ENCODE peak calls at places on chromosome 17, in eight cellular contexts. One of them, this sample, is unnamed.

GRCh38 chr17:78787444-78787843 is 5.4 kb upstream of the CYTH1 start:
- DNase-seq in ovary: no peak
- DNase-seq in activated CD8-positive, alpha-beta T cell treated with anti-CD3 and anti-CD28 coated beads for 36 hours: no peak
- DNase-seq in DMS 273 treated with DMSO at 0.1 percent for 48 hours: no peak
- DNase-seq in astrocyte of the hippocampus: no peak
- DNase-seq in HuH-7.5: no peak
- DNase-seq in stimulated activated CD4-positive, alpha-beta T cell treated with anti-CD3 and anti-CD28 coated beads, Interleukin-4, amount 100 ng/mL, for 4 hours: no peak
- DNase-seq in CD8-positive, alpha-beta memory T cell: no peak
- DNase-seq in this sample: no peak

GRCh38 chr17:9456265-9456664 is 119.4 kb downstream of the STX8 start:
- DNase-seq in ovary: no peak
- DNase-seq in activated CD8-positive, alpha-beta T cell treated with anti-CD3 and anti-CD28 coated beads for 36 hours: no peak
- DNase-seq in DMS 273 treated with DMSO at 0.1 percent for 48 hours: no peak
- DNase-seq in astrocyte of the hippocampus: no peak
- DNase-seq in HuH-7.5: peak; percentile 42
- DNase-seq in stimulated activated CD4-positive, alpha-beta T cell treated with anti-CD3 and anti-CD28 coated beads, Interleukin-4, amount 100 ng/mL, for 4 hours: no peak
- DNase-seq in CD8-positive, alpha-beta memory T cell: no peak
- DNase-seq in this sample: no peak

GRCh38 chr17:41844971-41845370 is 7.3 kb downstream of the KLHL10 start:
- DNase-seq in ovary: no peak
- DNase-seq in activated CD8-positive, alpha-beta T cell treated with anti-CD3 and anti-CD28 coated beads for 36 hours: no peak
- DNase-seq in DMS 273 treated with DMSO at 0.1 percent for 48 hours: no peak
- DNase-seq in astrocyte of the hippocampus: no peak
- DNase-seq in HuH-7.5: no peak
- DNase-seq in stimulated activated CD4-positive, alpha-beta T cell treated with anti-CD3 and anti-CD28 coated beads, Interleukin-4, amount 100 ng/mL, for 4 hours: no peak
- DNase-seq in CD8-positive, alpha-beta memory T cell: no peak
- DNase-seq in this sample: no peak

GRCh38 chr17:77875881-77876509 is 82.5 kb upstream of the TNRC6C start:
- DNase-seq in ovary: no peak
- DNase-seq in activated CD8-positive, alpha-beta T cell treated with anti-CD3 and anti-CD28 coated beads for 36 hours: peak; percentile 59
- DNase-seq in DMS 273 treated with DMSO at 0.1 percent for 48 hours: no peak
- DNase-seq in astrocyte of the hippocampus: no peak
- DNase-seq in HuH-7.5: no peak
- DNase-seq in stimulated activated CD4-positive, alpha-beta T cell treated with anti-CD3 and anti-CD28 coated beads, Interleukin-4, amount 100 ng/mL, for 4 hours: no peak
- DNase-seq in CD8-positive, alpha-beta memory T cell: no peak
- DNase-seq in this sample: no peak

GRCh38 chr17:45096141-45096540 is 35.0 kb downstream of the NMT1 start:
- DNase-seq in ovary: no peak
- DNase-seq in activated CD8-positive, alpha-beta T cell treated with anti-CD3 and anti-CD28 coated beads for 36 hours: peak; percentile 43
- DNase-seq in DMS 273 treated with DMSO at 0.1 percent for 48 hours: peak; percentile 11
- DNase-seq in astrocyte of the hippocampus: peak; percentile 64
- DNase-seq in HuH-7.5: no peak
- DNase-seq in stimulated activated CD4-positive, alpha-beta T cell treated with anti-CD3 and anti-CD28 coated beads, Interleukin-4, amount 100 ng/mL, for 4 hours: no peak
- DNase-seq in CD8-positive, alpha-beta memory T cell: no peak
- DNase-seq in this sample: no peak

GRCh38 chr17:17691468-17692263 is 10.4 kb downstream of the RAI1 start:
- DNase-seq in ovary: no peak
- DNase-seq in activated CD8-positive, alpha-beta T cell treated with anti-CD3 and anti-CD28 coated beads for 36 hours: peak; percentile 47
- DNase-seq in DMS 273 treated with DMSO at 0.1 percent for 48 hours: no peak
- DNase-seq in astrocyte of the hippocampus: no peak
- DNase-seq in HuH-7.5: no peak
- DNase-seq in stimulated activated CD4-positive, alpha-beta T cell treated with anti-CD3 and anti-CD28 coated beads, Interleukin-4, amount 100 ng/mL, for 4 hours: no peak
- DNase-seq in CD8-positive, alpha-beta memory T cell: no peak
- DNase-seq in this sample: no peak

GRCh38 chr17:39722965-39723848 is 7.1 kb downstream of the MIEN1 start:
- DNase-seq in ovary: no peak
- DNase-seq in activated CD8-positive, alpha-beta T cell treated with anti-CD3 and anti-CD28 coated beads for 36 hours: peak; percentile 26
- DNase-seq in DMS 273 treated with DMSO at 0.1 percent for 48 hours: no peak
- DNase-seq in astrocyte of the hippocampus: no peak
- DNase-seq in HuH-7.5: no peak
- DNase-seq in stimulated activated CD4-positive, alpha-beta T cell treated with anti-CD3 and anti-CD28 coated beads, Interleukin-4, amount 100 ng/mL, for 4 hours: no peak
- DNase-seq in CD8-positive, alpha-beta memory T cell: no peak
- DNase-seq in this sample: no peak

GRCh38 chr17:58046230-58047094 is 36.8 kb upstream of the DYNLL2 start:
- DNase-seq in ovary: no peak
- DNase-seq in activated CD8-positive, alpha-beta T cell treated with anti-CD3 and anti-CD28 coated beads for 36 hours: no peak
- DNase-seq in DMS 273 treated with DMSO at 0.1 percent for 48 hours: no peak
- DNase-seq in astrocyte of the hippocampus: peak; percentile 65
- DNase-seq in HuH-7.5: no peak
- DNase-seq in stimulated activated CD4-positive, alpha-beta T cell treated with anti-CD3 and anti-CD28 coated beads, Interleukin-4, amount 100 ng/mL, for 4 hours: no peak
- DNase-seq in CD8-positive, alpha-beta memory T cell: no peak
- DNase-seq in this sample: peak; percentile 10

GRCh38 chr17:29620271-29620670 is 2.4 kb downstream of the CORO6 start:
- DNase-seq in ovary: no peak
- DNase-seq in activated CD8-positive, alpha-beta T cell treated with anti-CD3 and anti-CD28 coated beads for 36 hours: no peak
- DNase-seq in DMS 273 treated with DMSO at 0.1 percent for 48 hours: no peak
- DNase-seq in astrocyte of the hippocampus: no peak
- DNase-seq in HuH-7.5: no peak
- DNase-seq in stimulated activated CD4-positive, alpha-beta T cell treated with anti-CD3 and anti-CD28 coated beads, Interleukin-4, amount 100 ng/mL, for 4 hours: no peak
- DNase-seq in CD8-positive, alpha-beta memory T cell: no peak
- DNase-seq in this sample: no peak